ENCODE peak calls at places on chromosomes 2 and 18, in seven cellular contexts. R is astrocyte of the spinal cord, H is IMR-90, A is OCI-LY7, X is dorsolateral prefrontal cortex, G is heart left ventricle, F is lower lobe of right lung. Q is an unnamed sample.

GRCh38 chr2:27807476-27807875 is 36.0 kb downstream of the MRPL33 start:
- DNase-seq in G (no peak), R (peak), H (peak), A (peak), F (peak), X (no peak), Q (no peak)

GRCh38 chr2:36538345-36538744 is 59.6 kb downstream of the FEZ2 start:
- DNase-seq in H (no peak), X (no peak), R (no peak), G (peak), A (no peak), F (no peak), Q (peak)

GRCh38 chr2:208783184-208783583 is 376.6 kb downstream of the PTH2R start:
- DNase-seq in G (no peak), X (no peak), H (no peak), F (no peak), R (no peak), A (no peak), Q (no peak)

GRCh38 chr2:109591236-109591635 is 22.5 kb downstream of the SEPTIN10 start:
- DNase-seq in F (no peak), X (no peak), G (no peak), H (no peak), A (no peak), R (no peak), Q (no peak)

GRCh38 chr2:237980751-237981150 is 13.9 kb downstream of the UBE2F start:
- DNase-seq in H (no peak), G (no peak), R (no peak), X (no peak), A (no peak), F (no peak), Q (no peak)

GRCh38 chr2:26281226-26281625 is 36.5 kb downstream of the HADHB start:
- DNase-seq in X (no peak), A (no peak), R (no peak), G (no peak), F (no peak), H (no peak), Q (no peak)

GRCh38 chr2:230793573-230794359 is 71.0 kb upstream of the ITM2C start:
- DNase-seq in F (peak), A (no peak), H (peak), R (peak), G (peak), X (peak), Q (peak)

GRCh38 chr2:228048838-228049490 is 132.5 kb downstream of the SPHKAP start:
- DNase-seq in R (peak), X (no peak), H (peak), G (peak), F (no peak), A (peak), Q (peak)

GRCh38 chr2:81767173-81767720 is 1462.7 kb upstream of the LRRTM1 start:
- DNase-seq in A (no peak), H (peak), G (no peak), R (no peak), X (no peak), F (no peak), Q (no peak)

GRCh38 chr2:46548103-46548486 is 68.7 kb downstream of the TMEM247 start:
- DNase-seq in A (no peak), R (no peak), H (no peak), G (peak), X (no peak), F (peak), Q (no peak)

GRCh38 chr2:194424683-194425209 is 1232.3 kb upstream of the SLC39A10 start:
- DNase-seq in A (no peak), G (no peak), X (no peak), F (no peak), H (no peak), R (no peak), Q (no peak)

GRCh38 chr18:62396381-62396780 is 71.3 kb downstream of the TNFRSF11A start:
- DNase-seq in F (no peak), G (no peak), H (no peak), X (no peak), A (no peak), R (no peak), Q (no peak)

GRCh38 chr2:127685410-127686110 is 10.2 kb upstream of the LIMS2 start:
- DNase-seq in G (no peak), A (no peak), H (no peak), F (no peak), R (no peak), X (no peak), Q (no peak)

GRCh38 chr2:109375656-109376055 is 238.1 kb downstream of the SEPTIN10 start:
- DNase-seq in R (no peak), G (peak), F (no peak), H (no peak), X (no peak), A (no peak), Q (no peak)

GRCh38 chr2:113791697-113792590 is 35.5 kb upstream of the SLC35F5 start:
- DNase-seq in X (no peak), R (no peak), H (peak), F (no peak), A (peak), G (no peak), Q (no peak)

GRCh38 chr18:58005885-58006523 is 38.0 kb upstream of the NEDD4L start:
- DNase-seq in G (no peak), F (no peak), H (peak), R (peak), A (no peak), X (no peak), Q (peak)

GRCh38 chr2:134461511-134461910 is 207.6 kb downstream of the MGAT5 start:
- DNase-seq in F (no peak), A (no peak), R (no peak), G (no peak), X (no peak), H (peak), Q (peak)

GRCh38 chr18:11521853-11522252 is 87.5 kb upstream of the SLC35G4 start:
- DNase-seq in R (no peak), G (no peak), A (no peak), H (no peak), X (no peak), F (no peak), Q (peak)

GRCh38 chr2:45637440-45637839 is 14.0 kb upstream of the PRKCE start:
- DNase-seq in H (peak), R (peak), X (no peak), F (no peak), A (no peak), G (no peak), Q (peak)

GRCh38 chr2:175490306-175490705 is 308.8 kb upstream of the ATP5MC3 start:
- DNase-seq in X (no peak), H (no peak), F (no peak), R (no peak), G (no peak), A (no peak), Q (no peak)

GRCh38 chr18:60123031-60123430 is 223.2 kb downstream of the PMAIP1 start:
- DNase-seq in G (no peak), F (no peak), R (no peak), X (no peak), H (no peak), A (no peak), Q (no peak)

GRCh38 chr2:154686162-154686561 is 12.3 kb upstream of the KCNJ3 start:
- DNase-seq in X (no peak), H (no peak), A (no peak), F (no peak), G (no peak), R (no peak), Q (no peak)

GRCh38 chr2:66344087-66344663 is 90.8 kb upstream of the MEIS1 start:
- DNase-seq in F (no peak), G (no peak), A (no peak), R (no peak), H (no peak), X (no peak), Q (no peak)

GRCh38 chr2:73982140-73982617 is 2.5 kb upstream of the TET3 start:
- DNase-seq in X (peak), G (no peak), A (no peak), R (no peak), F (no peak), H (peak), Q (peak)

GRCh38 chr18:43662657-43663056 is 385.4 kb upstream of the SYT4 start:
- DNase-seq in H (peak), R (peak), X (no peak), F (no peak), G (no peak), A (no peak), Q (peak)

GRCh38 chr18:31992836-31993575 is 25.6 kb upstream of the RNF125 start:
- DNase-seq in X (no peak), G (no peak), F (no peak), H (no peak), R (no peak), A (no peak), Q (no peak)

GRCh38 chr2:224027912-224028311 is 11.2 kb downstream of the SERPINE2 start:
- DNase-seq in F (no peak), A (no peak), G (no peak), H (no peak), X (no peak), R (no peak), Q (no peak)

GRCh38 chr2:1591978-1592907 is 152.1 kb downstream of the PXDN start:
- DNase-seq in H (peak), X (peak), F (peak), G (peak), A (peak), R (peak), Q (peak)

GRCh38 chr2:11598228-11598731 is 64.4 kb downstream of the GREB1 start:
- DNase-seq in F (no peak), H (no peak), X (no peak), A (no peak), G (no peak), R (no peak), Q (no peak)

GRCh38 chr2:148640767-148641166 is 3.8 kb upstream of the EPC2 start:
- DNase-seq in R (peak), A (no peak), H (peak), G (no peak), X (peak), F (no peak), Q (peak)

GRCh38 chr18:25278415-25278814 is 73.6 kb downstream of the ZNF521 start:
- DNase-seq in A (no peak), R (peak), H (peak), X (no peak), G (no peak), F (no peak), Q (no peak)
- H3K4me3 ChIP-seq in A (no peak), R (no peak), H (no peak), X (peak), G (peak), F (no peak), Q (no peak)

GRCh38 chr2:216881411-216881810 is 21.5 kb upstream of the TNP1 start:
- DNase-seq in R (no peak), G (no peak), X (no peak), H (no peak), A (no peak), F (no peak), Q (no peak)
- TF ChIP-seq CTCF in R (no peak), G (no peak), X (no peak), H (no peak), A (no peak), F (no peak), Q (no peak)

GRCh38 chr18:49544362-49544761 is 17.5 kb upstream of the LIPG start:
- DNase-seq in H (no peak), R (no peak), X (no peak), A (no peak), F (no peak), G (no peak), Q (no peak)

GRCh38 chr18:49548266-49548665 is 13.6 kb upstream of the LIPG start:
- DNase-seq in R (peak), F (no peak), A (no peak), X (no peak), G (no peak), H (peak), Q (peak)

GRCh38 chr18:49547701-49548100 is 14.2 kb upstream of the LIPG start:
- DNase-seq in X (no peak), R (no peak), G (no peak), H (no peak), F (no peak), A (no peak), Q (no peak)

GRCh38 chr18:49550621-49551020 is 11.2 kb upstream of the LIPG start:
- DNase-seq in H (no peak), A (no peak), R (no peak), G (no peak), X (no peak), F (no peak), Q (no peak)

GRCh38 chr18:49546719-49547273 is 15.1 kb upstream of the LIPG start:
- DNase-seq in A (no peak), R (no peak), G (no peak), X (no peak), F (no peak), H (no peak), Q (no peak)
- H3K4me3 ChIP-seq in A (no peak), R (no peak), G (no peak), X (no peak), F (no peak), H (no peak), Q (no peak)

DNA sequence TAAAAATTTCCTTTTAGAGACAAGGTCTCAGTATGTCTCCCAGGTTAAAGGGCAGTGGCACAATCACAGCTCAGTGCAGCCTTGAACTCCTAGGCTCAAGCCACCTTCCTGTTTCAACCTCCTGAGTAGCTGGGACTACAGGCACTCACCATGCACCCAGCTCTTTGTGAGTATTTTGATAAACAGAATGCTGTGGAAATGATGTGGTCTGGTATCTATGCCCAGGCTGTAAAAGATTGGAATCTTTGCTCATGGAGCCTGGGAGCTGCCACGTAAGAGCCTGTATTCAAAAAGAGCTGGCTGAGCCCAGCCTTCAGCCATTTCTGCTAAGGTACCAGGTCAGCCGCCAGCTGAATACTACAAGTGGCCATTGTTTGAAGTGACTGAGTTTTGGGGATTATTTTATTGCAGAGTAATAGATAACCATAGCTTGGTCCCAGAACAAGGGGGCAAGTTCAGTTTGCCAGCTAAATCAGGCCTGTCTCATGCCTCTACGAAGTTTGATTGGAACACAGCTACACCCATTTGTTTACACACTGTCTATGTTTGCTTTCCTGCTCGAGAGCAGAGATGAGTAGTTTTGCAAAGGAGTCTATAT is 21.3 kb upstream of the ARL5A start:
- DNase-seq in F (no peak), R (no peak), X (no peak), G (no peak), A (no peak), H (no peak), Q (no peak)
- TF ChIP-seq CTCF in F (no peak), R (no peak), X (no peak), G (no peak), A (no peak), H (no peak), Q (no peak)

GRCh38 chr2:162074937-162075688 is 1.1 kb upstream of the DPP4 start:
- DNase-seq in A (no peak), F (no peak), R (no peak), X (no peak), H (peak), G (no peak), Q (peak)

GRCh38 chr2:162073776-162074578 is at the start of gene DPP4:
- DNase-seq in A (no peak), R (no peak), G (peak), H (peak), X (no peak), F (peak), Q (no peak)

GRCh38 chr2:162074579-162074922 is 536 bp upstream of the DPP4 start:
- DNase-seq in G (no peak), H (no peak), A (no peak), F (no peak), R (no peak), X (no peak), Q (no peak)

GRCh38 chr2:162072181-162072702 is 1.8 kb downstream of the DPP4 start:
- DNase-seq in F (no peak), X (no peak), R (peak), G (no peak), A (no peak), H (peak), Q (peak)

GRCh38 chr2:162072976-162073775 is 839 bp downstream of the DPP4 start:
- DNase-seq in X (no peak), A (no peak), G (no peak), H (peak), F (peak), R (no peak), Q (peak)
- H3K4me3 ChIP-seq in X (peak), A (no peak), G (peak), H (peak), F (peak), R (peak), Q (peak)

DNA sequence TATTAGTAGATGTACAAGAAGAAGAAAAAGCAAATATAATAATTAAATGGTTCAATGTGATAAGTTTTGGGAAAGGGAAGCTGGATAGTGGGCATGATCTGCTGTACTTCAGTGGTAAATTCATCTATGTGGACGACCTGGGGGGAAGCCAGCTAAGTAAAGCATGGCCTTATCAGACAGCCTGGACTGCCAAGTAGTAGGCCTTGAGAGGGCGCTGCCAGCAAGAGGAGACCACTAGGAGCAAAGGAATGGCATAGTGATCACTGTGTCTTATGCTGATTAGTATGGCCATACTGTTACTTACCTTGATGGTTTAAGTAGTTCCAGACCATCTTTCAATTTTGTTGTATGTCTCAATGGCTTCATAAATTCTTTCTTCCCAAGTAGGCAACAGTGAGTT is 287.6 kb downstream of the SETBP1 start:
- DNase-seq in A (no peak), H (no peak), G (no peak), F (no peak), R (no peak), X (no peak), Q (no peak)
- TF ChIP-seq CTCF in A (no peak), H (no peak), G (no peak), F (no peak), R (no peak), X (no peak), Q (no peak)

GRCh38 chr2:181894381-181894780 is 2.9 kb downstream of the ITPRID2 start:
- DNase-seq in X (no peak), H (no peak), R (peak), F (no peak), A (no peak), G (no peak), Q (no peak)

GRCh38 chr2:181891966-181892794 is 650 bp downstream of the ITPRID2 start:
- DNase-seq in X (peak), H (peak), F (peak), G (peak), A (peak), R (peak), Q (peak)

GRCh38 chr2:181896286-181896685 is 4.8 kb downstream of the ITPRID2 start:
- DNase-seq in H (no peak), R (no peak), G (no peak), A (no peak), F (no peak), X (no peak), Q (no peak)

GRCh38 chr2:181892795-181893435 is 1.4 kb downstream of the ITPRID2 start:
- DNase-seq in R (peak), G (no peak), F (no peak), A (no peak), X (no peak), H (peak), Q (peak)

GRCh38 chr2:181895788-181896187 is 4.3 kb downstream of the ITPRID2 start:
- DNase-seq in A (no peak), H (no peak), F (no peak), G (no peak), X (no peak), R (no peak), Q (no peak)
- H3K4me3 ChIP-seq in A (no peak), H (no peak), F (peak), G (peak), X (peak), R (peak), Q (no peak)

Q was measured in foreskin fibroblast.